ENCODE peak calls at places on chromosomes 5 and 9, in four cellular contexts. K is heart left ventricle, R is mammary epithelial cell, S is DND-41. J is an unnamed sample. For H3K4me1, the result is how much of the 10 kb centered on the place peaks cover.

GRCh38 chr5:136802382-136802781 is 437.0 kb upstream of the TRPC7 start:
- DNase-seq in K (no peak), R (peak), S (no peak), J (no peak)

GRCh38 chr5:116497648-116498047 is 77.0 kb downstream of the SEMA6A start:
- DNase-seq in K (no peak), R (no peak), S (no peak), J (no peak)

GRCh38 chr9:93258818-93259489 is 75.0 kb downstream of the WNK2 start:
- DNase-seq in K (peak), R (no peak), S (peak), J (no peak)

GRCh38 chr5:104084896-104085295 is 522.3 kb upstream of the NUDT12 start:
- DNase-seq in K (no peak), R (no peak), S (no peak), J (no peak)

GRCh38 chr5:36692791-36693763 is 86.7 kb downstream of the SLC1A3 start:
- DNase-seq in K (peak), R (peak), S (no peak), J (peak)

GRCh38 chr9:114180701-114181582 is 25.6 kb downstream of the COL27A1 start:
- DNase-seq in K (no peak), R (no peak), S (no peak), J (no peak)

GRCh38 chr9:1575939-1576338 is 439.2 kb upstream of the SMARCA2 start:
- DNase-seq in K (no peak), R (no peak), S (no peak), J (no peak)

GRCh38 chr5:15500326-15500958 is 462 bp downstream of the FBXL7 start:
- DNase-seq in K (peak), R (peak), S (peak), J (no peak)

GRCh38 chr5:81254886-81255285 is 21.8 kb downstream of the CKMT2 start:
- DNase-seq in K (no peak), R (no peak), S (no peak), J (no peak)

GRCh38 chr9:110583237-110583636 is 3.7 kb upstream of the SVEP1 start:
- DNase-seq in K (no peak), R (peak), S (no peak), J (no peak)

GRCh38 chr5:145936401-145937131 is at the start of gene SH3RF2:
- DNase-seq in K (peak), R (peak), S (no peak), J (peak)

GRCh38 chr9:35845824-35846771 is 17.1 kb downstream of the TMEM8B start:
- DNase-seq in K (no peak), R (no peak), S (no peak), J (no peak)

GRCh38 chr9:76757274-76757673 is 7.0 kb upstream of the PCA3 start:
- DNase-seq in K (no peak), R (no peak), S (no peak), J (no peak)

GRCh38 chr5:138632900-138633489 is 57.8 kb upstream of the HSPA9 start:
- DNase-seq in K (peak), R (peak), S (peak), J (no peak)

GRCh38 chr5:149654893-149655505 is 73.7 kb downstream of the ARHGEF37 start:
- DNase-seq in K (no peak), R (no peak), S (no peak), J (no peak)

GRCh38 chr5:107282061-107282460 is 388.7 kb downstream of the EFNA5 start:
- DNase-seq in K (no peak), R (no peak), S (no peak), J (no peak)

GRCh38 chr9:137359850-137360249 is 57.8 kb upstream of the NRARP start:
- DNase-seq in K (no peak), R (no peak), S (no peak), J (no peak)

GRCh38 chr5:66888613-66889012 is 292.4 kb downstream of the MAST4 start:
- DNase-seq in K (no peak), R (no peak), S (no peak), J (no peak)

GRCh38 chr5:89351975-89352374 is 469.0 kb upstream of the MEF2C start:
- DNase-seq in K (no peak), R (peak), S (no peak), J (no peak)

GRCh38 chr5:149664666-149665415 is 65.3 kb upstream of the PPARGC1B start:
- DNase-seq in K (no peak), R (no peak), S (no peak), J (no peak)

GRCh38 chr5:89243611-89244010 is 360.6 kb upstream of the MEF2C start:
- DNase-seq in K (no peak), R (no peak), S (no peak), J (no peak)

GRCh38 chr5:31794009-31794408 is 155.1 kb downstream of the PDZD2 start:
- DNase-seq in K (no peak), R (no peak), S (no peak), J (no peak)

GRCh38 chr5:126020770-126021169 is 402.4 kb upstream of the GRAMD2B start:
- DNase-seq in K (no peak), R (no peak), S (no peak), J (no peak)

GRCh38 chr5:19547640-19548039 is 440.4 kb downstream of the CDH18 start:
- DNase-seq in K (no peak), R (peak), S (no peak), J (no peak)

GRCh38 chr5:145855842-145856267 is 17.0 kb downstream of the GRXCR2 start:
- DNase-seq in K (no peak), R (peak), S (no peak), J (no peak)

GRCh38 chr9:122340161-122340560 is 30.7 kb upstream of the PTGS1 start:
- DNase-seq in K (no peak), R (no peak), S (no peak), J (no peak)

GRCh38 chr5:76732405-76733048 is 16.6 kb downstream of the F2R start:
- DNase-seq in K (no peak), R (no peak), S (no peak), J (no peak)

GRCh38 chr5:15249152-15249551 is 250.8 kb upstream of the FBXL7 start:
- DNase-seq in K (no peak), R (peak), S (no peak), J (no peak)

GRCh38 chr9:35612843-35613242 is 5.4 kb downstream of the CD72 start:
- DNase-seq in K (no peak), R (no peak), S (no peak), J (no peak)

GRCh38 chr5:67063791-67064190 is 132.8 kb downstream of the CD180 start:
- DNase-seq in K (no peak), R (peak), S (no peak), J (no peak)

GRCh38 chr5:76225316-76225715 is 142.1 kb downstream of the SV2C start:
- DNase-seq in K (no peak), R (no peak), S (no peak), J (no peak)

GRCh38 chr5:179373961-179374505 is 28.8 kb upstream of the ADAMTS2 start:
- DNase-seq in K (peak), R (no peak), S (no peak), J (no peak)

GRCh38 chr9:120989065-120989464 is 61.0 kb downstream of the C5 start:
- DNase-seq in K (no peak), R (no peak), S (no peak), J (no peak)

GRCh38 chr5:175690586-175690985 is 32.7 kb downstream of the HRH2 start:
- DNase-seq in K (no peak), R (no peak), S (no peak), J (no peak)

GRCh38 chr5:133108481-133108921 is 56.7 kb downstream of the HSPA4 start:
- DNase-seq in K (no peak), R (no peak), S (no peak), J (no peak)

GRCh38 chr5:133110709-133111108 is 58.9 kb downstream of the HSPA4 start:
- DNase-seq in K (no peak), R (no peak), S (no peak), J (no peak)

GRCh38 chr5:133112026-133112660 is 60.3 kb downstream of the HSPA4 start:
- DNase-seq in K (no peak), R (no peak), S (no peak), J (no peak)

GRCh38 chr5:133111299-133111698 is 59.5 kb downstream of the HSPA4 start:
- DNase-seq in K (peak), R (peak), S (peak), J (peak)

GRCh38 chr5:133109655-133110483 is 58.1 kb downstream of the HSPA4 start:
- DNase-seq in K (no peak), R (no peak), S (no peak), J (no peak)
- H3K27ac ChIP-seq in K (no peak), R (no peak), S (no peak), J (no peak)

DNA sequence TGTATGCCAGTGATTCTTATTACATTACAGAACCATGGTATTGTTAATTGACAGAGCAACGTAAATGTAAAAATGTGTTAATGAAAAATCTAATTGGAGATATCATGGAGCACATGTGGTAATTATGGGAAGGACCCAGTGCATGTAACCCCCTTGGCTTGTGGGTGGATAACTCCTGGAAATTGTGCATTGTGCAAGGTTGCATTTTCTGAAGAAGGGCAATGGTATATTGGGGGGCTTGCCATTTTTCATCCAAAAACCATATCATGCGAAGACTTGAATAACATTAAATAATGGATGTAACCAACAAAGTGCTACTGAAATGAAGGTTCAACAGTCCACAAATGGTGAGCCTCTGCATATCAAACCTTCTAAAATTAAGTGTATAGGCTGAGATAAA is 47.6 kb downstream of the BASP1 start:
- DNase-seq in K (no peak), R (no peak), S (no peak), J (no peak)
- H3K4me3 ChIP-seq in K (no peak), R (no peak), S (no peak), J (no peak)

DNA sequence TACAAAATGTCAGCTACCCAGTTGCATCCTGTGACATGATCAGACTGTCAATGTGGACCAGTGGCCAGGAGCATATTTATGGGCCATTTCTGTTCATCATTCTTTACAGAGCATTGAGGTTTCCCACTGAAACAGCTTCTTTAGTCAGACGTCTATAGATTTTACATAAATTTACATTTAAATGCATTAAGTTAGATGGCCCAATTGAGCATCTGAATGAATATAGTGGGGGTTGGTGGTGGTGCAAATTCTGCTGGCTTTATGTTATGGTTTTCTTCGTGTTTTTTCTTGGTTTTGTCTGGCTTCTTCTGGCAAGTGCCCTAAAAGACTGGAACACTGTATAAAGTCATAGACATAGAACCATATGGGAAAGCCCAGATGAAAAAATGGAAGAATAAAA is 214.1 kb downstream of the PJA2 start:
- DNase-seq in K (no peak), R (no peak), S (no peak), J (no peak)
- H3K4me1 ChIP-seq in K (under half), R (under half), S (under half), J (under half)

GRCh38 chr9:134293576-134294227 is 32.6 kb upstream of the RXRA start:
- DNase-seq in K (peak), R (no peak), S (no peak), J (no peak)

GRCh38 chr9:134293031-134293521 is 33.2 kb upstream of the RXRA start:
- DNase-seq in K (peak), R (no peak), S (no peak), J (no peak)

GRCh38 chr9:134295746-134296250 is 30.5 kb upstream of the RXRA start:
- DNase-seq in K (peak), R (no peak), S (no peak), J (no peak)

GRCh38 chr9:134295101-134295745 is 31.0 kb upstream of the RXRA start:
- DNase-seq in K (peak), R (no peak), S (no peak), J (no peak)

GRCh38 chr9:134294228-134295071 is 31.8 kb upstream of the RXRA start:
- DNase-seq in K (peak), R (no peak), S (no peak), J (no peak)
- H3K27ac ChIP-seq in K (no peak), R (no peak), S (no peak), J (no peak)

GRCh38 chr5:53601570-53601969 is 41.1 kb downstream of the NDUFS4 start:
- DNase-seq in K (no peak), R (peak), S (no peak), J (no peak)
- H3K4me3 ChIP-seq in K (no peak), R (peak), S (no peak), J (no peak)

GRCh38 chr9:14778565-14778964 is 56.0 kb upstream of the CER1 start:
- DNase-seq in K (no peak), R (no peak), S (no peak), J (no peak)

GRCh38 chr9:14782652-14783051 is 60.1 kb upstream of the CER1 start:
- DNase-seq in K (no peak), R (no peak), S (no peak), J (no peak)

GRCh38 chr9:14783358-14783757 is 60.8 kb upstream of the CER1 start:
- DNase-seq in K (no peak), R (no peak), S (no peak), J (no peak)

GRCh38 chr9:14779566-14780022 is 57.1 kb upstream of the CER1 start:
- DNase-seq in K (no peak), R (no peak), S (no peak), J (no peak)

GRCh38 chr9:14780251-14780650 is 57.7 kb upstream of the CER1 start:
- DNase-seq in K (no peak), R (no peak), S (no peak), J (no peak)
- H3K4me1 ChIP-seq in K (under half), R (under half), S (under half), J (under half)

GRCh38 chr9:94812343-94812742 is 85.8 kb downstream of the AOPEP start:
- DNase-seq in K (no peak), R (peak), S (no peak), J (no peak)
- H3K27ac ChIP-seq in K (no peak), R (no peak), S (no peak), J (no peak)

DNA sequence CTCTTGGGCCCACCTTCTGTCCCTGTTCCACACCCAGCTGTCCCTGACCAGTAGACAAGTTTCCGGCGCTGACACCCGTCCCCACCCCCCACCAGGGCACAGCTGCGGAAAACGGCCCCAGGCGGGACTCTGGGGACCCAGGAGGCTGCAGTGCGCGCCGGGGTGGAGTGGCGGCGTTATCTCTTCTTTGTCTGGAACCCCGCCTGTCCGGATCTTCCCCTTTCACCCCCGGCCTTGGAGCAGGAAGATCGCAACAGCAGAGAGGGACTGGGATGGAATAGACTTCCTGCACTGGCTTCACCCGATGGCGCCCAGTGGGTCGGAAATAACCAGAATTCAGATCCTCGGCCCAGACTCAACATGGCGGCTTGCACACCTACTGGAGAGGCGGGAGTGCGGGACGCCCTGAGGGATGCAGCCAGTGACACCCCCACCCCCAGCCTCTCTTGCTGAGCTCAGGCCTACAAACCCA is 4.7 kb downstream of the PAX5 start:
- DNase-seq in K (no peak), R (no peak), S (no peak), J (no peak)
- H3K4me3 ChIP-seq in K (no peak), R (no peak), S (no peak), J (no peak)

J was measured in CD4-positive, CD25-positive, alpha-beta regulatory T cell.